ENCODE peak calls at places on chromosomes 3 and 15, in four cellular contexts. B is HepG2, J is GM23338, L is GM12878. N is an unnamed sample.

GRCh38 chr3:8737301-8737700 is 3.7 kb downstream of the CAV3 start:
- DNase-seq in B (no peak), J (no peak), L (no peak), N (no peak)

GRCh38 chr3:185502987-185503386 is 4.2 kb upstream of the TMEM41A start:
- DNase-seq in B (peak), J (no peak), L (no peak), N (no peak)

GRCh38 chr3:173257797-173258196 is 116.8 kb upstream of the SPATA16 start:
- DNase-seq in B (no peak), J (no peak), L (no peak), N (no peak)

GRCh38 chr3:31124368-31124767 is 229.9 kb upstream of the GADL1 start:
- DNase-seq in B (no peak), J (no peak), L (no peak), N (no peak)

GRCh38 chr3:38205472-38205805 is 40.1 kb downstream of the OXSR1 start:
- DNase-seq in B (no peak), J (no peak), L (no peak), N (no peak)

GRCh38 chr3:25856902-25857518 is 67.1 kb downstream of the OXSM start:
- DNase-seq in B (peak), J (peak), L (no peak), N (peak)

GRCh38 chr3:174775603-174776002 is 83.5 kb upstream of the NAALADL2 start:
- DNase-seq in B (no peak), J (no peak), L (no peak), N (no peak)

GRCh38 chr3:63441262-63441661 is 163.2 kb downstream of the SYNPR start:
- DNase-seq in B (no peak), J (no peak), L (no peak), N (no peak)

GRCh38 chr3:194346621-194347020 is 4.5 kb downstream of the CPN2 start:
- DNase-seq in B (no peak), J (no peak), L (no peak), N (no peak)

GRCh38 chr3:112293368-112294321 is at the start of gene SLC9C1:
- DNase-seq in B (peak), J (peak), L (peak), N (peak)

GRCh38 chr3:58414538-58415197 is 19.0 kb downstream of the PDHB start:
- DNase-seq in B (peak), J (peak), L (no peak), N (peak)

GRCh38 chr15:70098461-70099166 is 897 bp upstream of the TLE3 start:
- DNase-seq in B (peak), J (peak), L (no peak), N (peak)

GRCh38 chr3:183188895-183189462 is 26.4 kb upstream of the LAMP3 start:
- DNase-seq in B (peak), J (peak), L (no peak), N (peak)

GRCh38 chr3:185552358-185552877 is at the start of gene LIPH:
- DNase-seq in B (no peak), J (peak), L (peak), N (peak)

GRCh38 chr3:127886276-127886862 is 28.7 kb upstream of the KBTBD12 start:
- DNase-seq in B (no peak), J (no peak), L (no peak), N (no peak)

GRCh38 chr3:14204605-14205284 is 26.1 kb downstream of the LSM3 start:
- DNase-seq in B (no peak), J (no peak), L (no peak), N (no peak)

GRCh38 chr15:31300208-31300661 is 26.4 kb upstream of the KLF13 start:
- DNase-seq in B (no peak), J (no peak), L (no peak), N (no peak)

GRCh38 chr15:65275104-65275727 is 11.5 kb downstream of the PARP16 start:
- DNase-seq in B (no peak), J (no peak), L (no peak), N (no peak)

GRCh38 chr15:41940441-41940857 is 31.9 kb downstream of the EHD4 start:
- DNase-seq in B (peak), J (no peak), L (no peak), N (no peak)

GRCh38 chr3:184133840-184134745 is 1.1 kb upstream of the EIF2B5 start:
- DNase-seq in B (peak), J (peak), L (no peak), N (peak)

GRCh38 chr15:49410660-49411059 is 12.4 kb upstream of the FGF7 start:
- DNase-seq in B (no peak), J (no peak), L (no peak), N (no peak)

GRCh38 chr3:2849092-2849491 is 261.1 kb downstream of the IL5RA start:
- DNase-seq in B (no peak), J (no peak), L (no peak), N (no peak)

GRCh38 chr15:87860743-87861142 is 395.8 kb downstream of the NTRK3 start:
- DNase-seq in B (no peak), J (no peak), L (no peak), N (no peak)

GRCh38 chr3:47578119-47578630 is 490 bp downstream of the CSPG5 start:
- DNase-seq in B (no peak), J (peak), L (no peak), N (peak)

GRCh38 chr15:23422946-23423708 is 23.9 kb downstream of the GOLGA6L2 start:
- DNase-seq in B (peak), J (no peak), L (no peak), N (no peak)
- TF ChIP-seq JUNB in B (peak), J (no peak), L (no peak), N (peak)

DNA sequence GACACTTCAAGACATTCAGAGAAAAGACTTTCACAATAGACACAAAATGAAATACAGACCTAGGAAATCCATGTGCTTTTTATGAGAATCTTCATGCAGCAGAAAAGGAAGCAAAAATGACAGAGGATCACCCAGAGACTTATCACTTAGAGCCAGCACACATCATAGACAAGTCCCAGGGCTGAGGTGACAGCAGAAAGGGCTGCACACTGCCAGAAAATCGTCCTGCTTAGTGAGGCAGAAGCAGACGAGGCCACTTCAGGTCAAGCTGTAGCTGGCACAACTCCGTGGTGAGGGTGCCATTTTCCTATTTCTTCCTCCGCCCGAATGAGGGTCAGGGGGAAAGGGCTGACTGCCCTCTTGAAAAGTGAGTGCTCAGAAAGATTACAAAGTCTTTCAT is 95.9 kb upstream of the TNIK start:
- DNase-seq in B (no peak), J (no peak), L (no peak), N (no peak)
- TF ChIP-seq JUNB in B (no peak), J (no peak), L (no peak), N (no peak)

DNA sequence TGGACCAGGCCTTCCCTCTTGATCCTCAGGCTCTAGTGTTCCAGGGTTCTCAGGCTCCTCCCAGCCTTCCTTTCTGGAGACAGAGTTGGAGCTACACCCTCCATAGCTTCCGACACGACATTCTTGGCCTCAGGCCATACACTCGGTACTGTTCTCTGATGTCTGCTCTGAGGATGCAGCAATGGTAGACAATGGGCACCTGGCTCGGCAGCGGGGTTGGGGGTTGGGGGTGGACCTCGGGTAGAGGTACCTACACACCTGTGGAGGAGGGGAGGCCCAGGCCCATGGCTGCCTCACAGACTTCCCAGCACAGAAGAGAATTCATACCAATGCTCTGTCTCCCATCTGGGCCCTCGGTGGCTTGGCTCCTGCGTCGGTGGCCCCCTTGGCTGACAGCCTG is 21.4 kb downstream of the CCDC13 start:
- DNase-seq in B (no peak), J (no peak), L (no peak), N (no peak)
- TF ChIP-seq JUNB in B (no peak), J (no peak), L (no peak), N (no peak)

GRCh38 chr3:179265875-179266274 is 15.0 kb upstream of the KCNMB3 start:
- DNase-seq in B (no peak), J (no peak), L (no peak), N (no peak)

GRCh38 chr3:179265092-179265491 is 14.2 kb upstream of the KCNMB3 start:
- DNase-seq in B (no peak), J (no peak), L (no peak), N (no peak)

GRCh38 chr3:179264456-179264855 is 13.5 kb upstream of the KCNMB3 start:
- DNase-seq in B (no peak), J (no peak), L (no peak), N (no peak)

GRCh38 chr3:179268400-179269051 is 17.6 kb upstream of the KCNMB3 start:
- DNase-seq in B (no peak), J (no peak), L (no peak), N (no peak)

DNA sequence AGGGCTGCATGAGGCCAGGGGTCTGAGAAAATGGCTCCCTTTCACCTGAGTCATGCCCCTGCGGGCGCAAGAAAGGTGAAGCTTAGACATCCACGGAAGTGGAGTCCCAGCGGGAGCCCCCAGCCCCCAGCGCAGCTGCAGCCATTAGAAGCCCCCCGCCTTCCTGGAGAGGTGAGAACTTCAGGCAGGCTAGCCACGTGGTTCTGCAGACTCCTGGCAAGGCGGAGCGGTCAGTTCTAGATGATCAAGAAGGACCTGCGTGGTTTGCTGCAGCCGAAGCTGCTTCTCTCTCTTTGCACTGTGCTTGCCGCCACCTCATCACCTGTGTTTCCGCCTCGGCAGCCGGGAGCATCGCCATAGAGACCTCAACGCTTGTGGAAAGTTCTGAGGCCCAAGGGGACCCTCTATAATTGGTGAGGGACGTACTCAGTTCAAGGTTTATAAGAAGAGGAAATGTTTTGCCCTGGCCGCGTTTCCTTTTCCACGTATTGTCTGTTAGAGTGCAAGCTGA is 15.8 kb upstream of the KCNMB3 start:
- DNase-seq in B (no peak), J (no peak), L (no peak), N (no peak)
- TF ChIP-seq JUNB in B (no peak), J (no peak), L (no peak), N (no peak)

GRCh38 chr3:125061170-125061569 is 5.4 kb upstream of the HEG1 start:
- DNase-seq in B (no peak), J (no peak), L (no peak), N (no peak)

GRCh38 chr3:125059488-125060245 is 3.9 kb upstream of the HEG1 start:
- DNase-seq in B (no peak), J (peak), L (no peak), N (no peak)

GRCh38 chr3:125057186-125057850 is 1.5 kb upstream of the HEG1 start:
- DNase-seq in B (no peak), J (no peak), L (no peak), N (no peak)

GRCh38 chr3:125058529-125058928 is 2.7 kb upstream of the HEG1 start:
- DNase-seq in B (no peak), J (peak), L (no peak), N (no peak)

DNA sequence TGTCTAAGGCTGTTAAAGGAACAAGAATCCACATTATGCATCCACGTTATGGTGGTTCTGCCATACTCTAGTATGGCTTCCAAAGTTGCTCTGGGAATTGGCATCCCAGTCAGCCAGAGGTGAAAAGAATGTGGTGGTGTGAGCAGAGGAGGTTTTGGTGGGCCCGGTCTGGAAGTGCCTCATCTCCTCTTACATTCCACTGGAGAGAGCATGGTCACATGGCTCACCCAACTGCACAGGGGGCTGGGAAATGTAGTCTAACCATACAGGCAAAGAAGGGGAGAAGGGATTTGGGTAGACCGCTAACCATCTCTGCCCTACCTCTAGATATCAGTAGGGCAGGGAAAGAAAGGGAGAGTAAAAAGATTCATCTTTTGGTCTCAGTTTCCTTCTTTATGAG is 3.2 kb upstream of the HEG1 start:
- DNase-seq in B (no peak), J (peak), L (no peak), N (no peak)
- TF ChIP-seq JUNB in B (no peak), J (no peak), L (no peak), N (no peak)

GRCh38 chr15:51134416-51135199 is 39.9 kb upstream of the TNFAIP8L3 start:
- DNase-seq in B (no peak), J (no peak), L (no peak), N (no peak)
- TF ChIP-seq JUNB in B (no peak), J (no peak), L (no peak), N (no peak)

N was measured in A549.